ENCODE peak calls at places on chromosomes 3 and 15, in six cellular contexts. X, C, H, F, V and I are unnamed samples.

GRCh38 chr15:52620496-52620895 is 51.7 kb upstream of the ARPP19 start:
- DNase-seq in H (no peak), F (no peak), C (no peak), X (no peak), V (no peak), I (no peak)

GRCh38 chr3:155481089-155481488 is 187.6 kb upstream of the STRIT1 start:
- DNase-seq in H (no peak), C (no peak), V (no peak), X (no peak), F (no peak), I (no peak)

GRCh38 chr3:160331127-160331937 is 67.7 kb downstream of the IFT80 start:
- DNase-seq in C (no peak), V (no peak), X (peak; percentile 93), H (peak; percentile 21), F (no peak), I (no peak)

GRCh38 chr15:68995754-68996141 is 18.7 kb upstream of the NOX5 start:
- DNase-seq in X (no peak), F (no peak), V (no peak), H (no peak), C (no peak), I (no peak)

GRCh38 chr15:71431345-71432336 is 316.4 kb downstream of the THSD4 start:
- DNase-seq in X (peak; percentile 74), H (no peak), F (no peak), V (no peak), C (no peak), I (no peak)

GRCh38 chr3:5497497-5497896 is 310.0 kb downstream of the EDEM1 start:
- DNase-seq in V (no peak), X (no peak), F (no peak), C (no peak), H (no peak), I (no peak)

GRCh38 chr15:66945842-66946241 is 119.6 kb upstream of the SMAD3 start:
- DNase-seq in H (no peak), V (no peak), F (no peak), X (no peak), C (no peak), I (no peak)

GRCh38 chr3:105836533-105836932 is 32.3 kb downstream of the CBLB start:
- DNase-seq in F (no peak), H (no peak), V (no peak), C (no peak), X (peak; percentile 73), I (no peak)

GRCh38 chr15:29665441-29665985 is 156.8 kb downstream of the TJP1 start:
- DNase-seq in X (no peak), C (no peak), F (no peak), V (no peak), H (no peak), I (no peak)

GRCh38 chr3:114451561-114452018 is 157.8 kb downstream of the TIGIT start:
- DNase-seq in X (peak; percentile 78), F (peak; percentile 36), V (no peak), H (no peak), C (no peak), I (peak; percentile 34)

GRCh38 chr3:141477224-141477623 is 9.6 kb upstream of the RASA2 start:
- DNase-seq in V (no peak), H (peak; percentile 45), X (peak; percentile 34), C (no peak), F (no peak), I (no peak)

GRCh38 chr3:45163481-45163880 is 17.3 kb upstream of the CDCP1 start:
- DNase-seq in X (no peak), H (no peak), F (no peak), C (no peak), V (no peak), I (no peak)

GRCh38 chr3:81393251-81393650 is 368.2 kb downstream of the GBE1 start:
- DNase-seq in V (no peak), F (no peak), H (no peak), C (no peak), X (no peak), I (no peak)

GRCh38 chr3:108931025-108931424 is 22.7 kb downstream of the GUCA1C start:
- DNase-seq in X (no peak), C (no peak), V (no peak), H (no peak), F (no peak), I (no peak)

GRCh38 chr15:87572381-87572780 is 684.2 kb downstream of the NTRK3 start:
- DNase-seq in F (no peak), V (no peak), C (no peak), H (no peak), X (no peak), I (no peak)

GRCh38 chr3:195913382-195913781 is 5.0 kb upstream of the TNK2 start:
- DNase-seq in C (no peak), X (no peak), H (no peak), V (no peak), F (no peak), I (peak; percentile 3)

GRCh38 chr15:59424626-59425025 is 13.4 kb upstream of the FAM81A start:
- DNase-seq in H (no peak), X (no peak), C (no peak), F (no peak), V (no peak), I (no peak)

GRCh38 chr15:59420108-59420507 is 17.9 kb upstream of the FAM81A start:
- DNase-seq in C (no peak), H (no peak), F (no peak), V (no peak), X (no peak), I (no peak)

DNA sequence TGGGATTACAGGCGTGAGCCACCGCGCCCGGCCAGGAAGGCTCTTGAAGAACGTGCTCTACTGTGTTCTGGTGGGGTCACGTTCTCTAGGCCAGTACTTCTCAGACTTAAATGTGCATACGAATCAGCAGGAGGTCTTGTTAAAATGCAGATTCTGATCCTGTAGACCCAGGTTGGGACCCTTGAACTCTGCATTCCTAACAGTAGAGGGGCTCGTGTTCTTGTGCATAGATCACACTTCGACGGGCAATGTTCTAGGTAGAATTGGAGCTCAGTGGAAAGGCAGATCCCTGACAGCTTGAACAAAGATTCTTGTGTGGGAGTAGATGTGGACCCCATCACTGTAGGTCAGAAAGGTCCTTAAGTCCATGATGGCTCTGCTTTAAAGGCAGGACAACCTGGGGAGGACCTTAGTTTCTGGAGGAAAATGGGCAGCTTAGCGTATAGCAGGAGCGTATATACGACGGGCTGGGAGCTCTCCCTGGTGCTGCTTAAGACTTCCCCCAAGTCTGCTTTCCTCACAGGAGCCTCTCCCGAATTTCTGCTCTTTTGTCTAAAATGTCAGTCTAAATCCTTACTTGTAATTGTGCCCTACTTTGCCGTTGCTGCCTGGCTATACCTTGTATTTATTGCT is 16.9 kb upstream of the FAM81A start:
- DNase-seq in X (peak; percentile 64), F (no peak), H (peak; percentile 61), V (no peak), C (no peak), I (no peak)
- TF ChIP-seq CTCF in X (no peak), F (no peak), H (no peak), V (no peak), C (no peak), I (no peak)

DNA sequence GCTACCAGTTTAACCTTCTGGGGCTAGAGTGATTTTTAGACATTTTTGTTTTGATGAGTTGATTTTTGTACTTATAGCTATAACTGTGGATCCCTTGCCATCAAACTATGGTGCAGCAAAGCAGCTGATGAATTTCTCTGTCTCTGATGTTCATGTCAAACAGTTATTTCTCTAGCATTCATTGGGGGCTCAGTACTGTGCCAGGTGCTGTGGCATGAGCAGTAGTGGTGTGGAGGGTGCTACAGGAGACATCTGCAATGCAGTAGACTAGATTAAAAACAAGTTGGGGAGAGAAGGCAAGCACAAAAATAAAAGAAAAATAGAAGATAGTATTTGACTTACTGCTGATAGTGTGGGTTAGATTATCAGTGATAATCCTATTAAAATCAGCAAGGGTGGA is 95.3 kb downstream of the AKAP13 start:
- DNase-seq in X (no peak), V (no peak), F (no peak), H (no peak), C (no peak), I (no peak)
- H3K4me1 ChIP-seq in X (peaks cover 17% of the 10 kb centered on the region), V (peaks cover 70% of the 10 kb centered on the region), F (peaks cover 14% of the 10 kb centered on the region), H (peaks cover 29% of the 10 kb centered on the region), C (peaks cover 25% of the 10 kb centered on the region), I (peaks cover 67% of the 10 kb centered on the region)

DNA sequence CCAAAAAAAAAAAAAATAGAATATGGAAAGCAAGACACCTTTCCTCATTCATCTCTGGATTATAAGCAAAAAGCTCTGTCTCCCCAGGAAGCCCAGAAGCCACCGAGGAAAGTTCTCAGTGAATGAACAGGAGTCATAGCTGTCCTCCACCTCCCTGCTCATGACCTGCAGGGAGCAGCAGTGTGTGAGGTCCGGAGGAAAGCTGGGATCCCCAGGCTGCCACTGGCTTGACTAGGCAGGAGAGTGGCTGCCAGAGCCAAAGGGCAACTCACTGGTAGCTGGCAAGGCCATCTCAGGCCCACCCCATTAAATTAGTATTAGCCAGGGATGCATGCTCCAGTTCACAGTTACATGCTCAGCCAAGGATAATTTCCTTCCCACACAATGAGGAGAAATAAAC is 191.6 kb upstream of the STT3B start:
- DNase-seq in V (no peak), C (no peak), X (no peak), F (no peak), H (peak; percentile 10), I (no peak)
- TF ChIP-seq CTCF in V (no peak), C (no peak), X (no peak), F (no peak), H (peak; percentile 18), I (peak; percentile 15)

GRCh38 chr3:189911001-189911400 is 209.7 kb downstream of the P3H2 start:
- DNase-seq in V (no peak), C (no peak), X (no peak), H (no peak), F (no peak), I (no peak)
- H3K4me1 ChIP-seq in V (no peaks in the 10 kb centered on the region), C (no peaks in the 10 kb centered on the region), X (peaks cover 10% of the 10 kb centered on the region), H (no peaks in the 10 kb centered on the region), F (no peaks in the 10 kb centered on the region), I (no peaks in the 10 kb centered on the region)

GRCh38 chr15:84590406-84590805 is 10.4 kb upstream of the ZSCAN2 start:
- DNase-seq in F (no peak), V (no peak), X (peak; percentile 17), C (no peak), H (no peak), I (no peak)
- TF ChIP-seq CTCF in F (no peak), V (no peak), X (no peak), C (no peak), H (no peak), I (no peak)

GRCh38 chr3:150612494-150612893 is 9.4 kb downstream of the SELENOT start:
- DNase-seq in F (no peak), C (no peak), X (no peak), V (no peak), H (no peak), I (no peak)

GRCh38 chr3:150613034-150613433 is 9.9 kb downstream of the SELENOT start:
- DNase-seq in C (no peak), X (no peak), V (no peak), F (no peak), H (no peak), I (no peak)

GRCh38 chr3:150609988-150610387 is 6.9 kb downstream of the SELENOT start:
- DNase-seq in C (no peak), F (no peak), H (no peak), X (no peak), V (no peak), I (no peak)

GRCh38 chr3:150611666-150612065 is 8.5 kb downstream of the SELENOT start:
- DNase-seq in C (no peak), X (no peak), V (no peak), F (no peak), H (no peak), I (no peak)

GRCh38 chr3:150610785-150611184 is 7.7 kb downstream of the SELENOT start:
- DNase-seq in X (peak; percentile 42), F (no peak), H (no peak), V (no peak), C (no peak), I (no peak)
- H3K4me1 ChIP-seq in X (peaks cover under 1% of the 10 kb centered on the region), F (peaks cover 9% of the 10 kb centered on the region), H (peaks cover under 1% of the 10 kb centered on the region), V (peaks cover 59% of the 10 kb centered on the region), C (no peaks in the 10 kb centered on the region), I (peaks cover 57% of the 10 kb centered on the region)